ENCODE peak calls at places on chromosomes 13 and 19, in eight cellular contexts. B is CD8-positive, alpha-beta memory T cell; Q is stimulated activated naive CD8-positive, alpha-beta T cell treated with anti-CD3 and anti-CD28 coated beads, Interleukin-15, amount 100 ng/mL, for 72 hours; W is NCI-H82; Z is stimulated activated CD4-positive, alpha-beta T cell treated with anti-CD3 and anti-CD28 coated beads, Interleukin-15, amount 100 ng/mL, for 1 hour; A is EL; I is naive thymus-derived CD8-positive, alpha-beta T cell; J is HS-27A. T is an unnamed sample.

GRCh38 chr19:58170860-58171259 is 12.0 kb upstream of the ZNF274 start:
- DNase-seq in B (no peak), Q (no peak), W (no peak), Z (no peak), A (peak), I (no peak), J (no peak), T (peak)

GRCh38 chr13:49938921-49939320 is 2.8 kb upstream of the SPRYD7 start:
- DNase-seq in B (no peak), Q (no peak), W (no peak), Z (no peak), A (no peak), I (no peak), J (no peak), T (no peak)

GRCh38 chr13:59099182-59099950 is 1064.4 kb downstream of the DIAPH3 start:
- DNase-seq in B (no peak), Q (no peak), W (no peak), Z (no peak), A (no peak), I (no peak), J (no peak), T (no peak)

GRCh38 chr13:112711528-112712265 is 21.9 kb downstream of the ATP11A start:
- DNase-seq in B (no peak), Q (no peak), W (no peak), Z (no peak), A (peak), I (no peak), J (peak), T (peak)

GRCh38 chr13:37446503-37446902 is 152.1 kb downstream of the POSTN start:
- DNase-seq in B (no peak), Q (no peak), W (no peak), Z (no peak), A (peak), I (no peak), J (peak), T (peak)

GRCh38 chr19:14059652-14060155 is 2.2 kb downstream of the PALM3 start:
- DNase-seq in B (no peak), Q (no peak), W (peak), Z (no peak), A (no peak), I (no peak), J (no peak), T (no peak)

GRCh38 chr13:25179810-25180437 is 7.8 kb upstream of the AMER2 start:
- DNase-seq in B (no peak), Q (no peak), W (peak), Z (no peak), A (no peak), I (no peak), J (no peak), T (no peak)

GRCh38 chr19:41325947-41326706 is 16.2 kb downstream of the CCDC97 start:
- DNase-seq in B (no peak), Q (peak), W (no peak), Z (no peak), A (peak), I (no peak), J (no peak), T (peak)

GRCh38 chr13:98274921-98275487 is 97.9 kb upstream of the RNF113B start:
- DNase-seq in B (no peak), Q (no peak), W (no peak), Z (no peak), A (peak), I (no peak), J (no peak), T (peak)